ENCODE peak calls at places on chromosomes 4 and X, in eight cellular contexts. R, F, N, J, U, E, W and Y are unnamed samples.

GRCh38 chr4:6085943-6086628 is 67.9 kb upstream of the C4orf50 start:
- DNase-seq in R (no peak), U (no peak), E (no peak), J (no peak), W (no peak), F (no peak), N (no peak), Y (no peak)

GRCh38 chr4:112083587-112084347 is 61.5 kb upstream of the FAM241A start:
- DNase-seq in J (no peak), R (no peak), W (no peak), N (no peak), E (no peak), U (no peak), F (no peak), Y (no peak)

GRCh38 chr4:184355111-184355604 is 119.2 kb downstream of the IRF2 start:
- DNase-seq in W (peak; percentile 47), R (no peak), F (peak; percentile 83), N (peak; percentile 49), U (peak; percentile 59), E (peak; percentile 91), J (no peak), Y (no peak)

GRCh38 chr4:126869967-126870366 is 762.8 kb upstream of the INTU start:
- DNase-seq in R (no peak), U (no peak), E (no peak), J (no peak), F (no peak), N (no peak), W (no peak), Y (no peak)

GRCh38 chrX:110795645-110796510 is at the start of gene CHRDL1:
- DNase-seq in F (peak; percentile 1), N (peak; percentile 16), U (no peak), R (peak; percentile 42), W (peak; percentile 36), J (peak; percentile 2), E (peak; percentile 1), Y (no peak)

GRCh38 chr4:1822568-1823544 is 29.8 kb downstream of the FGFR3 start:
- DNase-seq in U (no peak), F (no peak), N (no peak), R (no peak), W (no peak), E (no peak), J (no peak), Y (no peak)

GRCh38 chrX:100926453-100926852 is 2.3 kb downstream of the XKRX start:
- DNase-seq in W (no peak), F (no peak), U (no peak), N (no peak), J (no peak), R (no peak), E (no peak), Y (no peak)

GRCh38 chr4:76300012-76300411 is 6.5 kb upstream of the STBD1 start:
- DNase-seq in R (no peak), E (no peak), N (no peak), J (no peak), F (no peak), W (no peak), U (no peak), Y (no peak)

GRCh38 chrX:34406580-34406979 is 250.5 kb downstream of the TMEM47 start:
- DNase-seq in U (no peak), J (no peak), N (no peak), R (no peak), E (no peak), F (no peak), W (no peak), Y (no peak)